ENCODE peak calls at places on chromosomes 1 and 21, in six cellular contexts. U, Q, B, X, W and J are unnamed samples.

GRCh38 chr1:55288245-55288644 is 73.1 kb upstream of the USP24 start:
- DNase-seq in U (no peak), Q (no peak), B (no peak), X (no peak), W (no peak), J (no peak)

GRCh38 chr1:204623894-204624361 is 61.6 kb downstream of the LRRN2 start:
- DNase-seq in U (no peak), Q (peak), B (peak), X (no peak), W (no peak), J (peak)

GRCh38 chr1:66506991-66507390 is 27.0 kb upstream of the SGIP1 start:
- DNase-seq in U (no peak), Q (no peak), B (no peak), X (peak), W (no peak), J (no peak)

GRCh38 chr1:227561303-227561702 is 2.1 kb upstream of the ZNF678 start:
- DNase-seq in U (no peak), Q (no peak), B (no peak), X (no peak), W (no peak), J (no peak)

GRCh38 chr1:213374369-213374768 is 323.3 kb downstream of the RPS6KC1 start:
- DNase-seq in U (peak), Q (peak), B (peak), X (peak), W (peak), J (peak)

GRCh38 chr1:155254714-155255242 is 505 bp downstream of the ENTREP3 start:
- DNase-seq in U (no peak), Q (peak), B (no peak), X (no peak), W (peak), J (no peak)

GRCh38 chr1:30413606-30414005 is 309.8 kb downstream of the MATN1 start:
- DNase-seq in U (no peak), Q (peak), B (no peak), X (no peak), W (no peak), J (no peak)

GRCh38 chr1:16986596-16987361 is 6.4 kb upstream of the MFAP2 start:
- DNase-seq in U (no peak), Q (peak), B (peak), X (no peak), W (no peak), J (no peak)

GRCh38 chr21:38306833-38307232 is 50.0 kb downstream of the KCNJ15 start:
- DNase-seq in U (no peak), Q (no peak), B (no peak), X (peak), W (peak), J (no peak)

GRCh38 chr1:26387447-26387846 is 14.9 kb upstream of the ZNF683 start:
- DNase-seq in U (no peak), Q (no peak), B (no peak), X (peak), W (peak), J (no peak)

GRCh38 chr1:172900359-172900997 is 150.3 kb downstream of the TNFSF18 start:
- DNase-seq in U (no peak), Q (no peak), B (no peak), X (no peak), W (no peak), J (no peak)